ENCODE peak calls at places on chromosomes 1 and 21, in four cellular contexts. D is NCI-H1092 treated with DMSO at 0.1 percent for 48 hours; S is GM23248; E is CD8-positive, alpha-beta T cell. L is an unnamed sample.

GRCh38 chr1:72394457-72394856 is 112.1 kb upstream of the NEGR1 start:
- DNase-seq in D (no peak), S (no peak), E (no peak), L (no peak)

GRCh38 chr1:6251233-6251632 is 7.3 kb downstream of the HES3 start:
- DNase-seq in D (no peak), S (no peak), E (no peak), L (no peak)

GRCh38 chr1:29946057-29946456 is 709.7 kb downstream of the PTPRU start:
- DNase-seq in D (no peak), S (no peak), E (no peak), L (no peak)

GRCh38 chr1:51607676-51608075 is 9.2 kb upstream of the OSBPL9 start:
- DNase-seq in D (no peak), S (no peak), E (no peak), L (no peak)

GRCh38 chr21:28865488-28866186 is 127.0 kb downstream of the LTN1 start:
- DNase-seq in D (no peak), S (peak), E (no peak), L (no peak)

GRCh38 chr1:239155466-239155865 is 230.9 kb upstream of the CHRM3 start:
- DNase-seq in D (no peak), S (no peak), E (no peak), L (no peak)

GRCh38 chr1:115677570-115677969 is 35.8 kb downstream of the VANGL1 start:
- DNase-seq in D (peak), S (no peak), E (no peak), L (no peak)

GRCh38 chr1:9196129-9197040 is 38.2 kb upstream of the H6PD start:
- DNase-seq in D (peak), S (peak), E (peak), L (peak)

GRCh38 chr1:40141878-40142535 is 19.2 kb upstream of the RLF start:
- DNase-seq in D (no peak), S (peak), E (no peak), L (no peak)